ENCODE peak calls at places on chromosomes 7 and 10, in four cellular contexts. T is fibroblast of the aortic adventitia; R is left ventricle myocardium superior; F is activated naive CD4-positive, alpha-beta T cell treated with Interleukin-2 at 50 U/mL for 16 hours. L is an unnamed sample.

GRCh38 chr7:64045301-64046040 is at the start of gene ZNF727:
- DNase-seq in F (no peak), T (no peak), R (peak; percentile 76), L (peak; percentile 91)

GRCh38 chr10:13521021-13521420 is 7.8 kb downstream of the BEND7 start:
- DNase-seq in T (no peak), F (no peak), R (no peak), L (no peak)

GRCh38 chr10:74150151-74151056 is at the start of gene AP3M1:
- DNase-seq in R (peak; percentile 86), F (peak; percentile 82), T (no peak), L (no peak)

GRCh38 chr10:70585555-70586243 is 16.8 kb downstream of the PRF1 start:
- DNase-seq in F (peak; percentile 1), R (no peak), T (no peak), L (no peak)

GRCh38 chr7:43112941-43113621 is 634 bp downstream of the HECW1 start:
- DNase-seq in T (peak; percentile 34), R (peak; percentile 40), F (no peak), L (no peak)

GRCh38 chr7:47546728-47547494 is 35.0 kb downstream of the TNS3 start:
- DNase-seq in T (no peak), R (no peak), F (no peak), L (no peak)

GRCh38 chr7:52410032-52410431 is 625.4 kb upstream of the POM121L12 start:
- DNase-seq in T (no peak), R (no peak), F (no peak), L (no peak)

GRCh38 chr10:110680473-110681020 is 36.4 kb downstream of the RBM20 start:
- DNase-seq in T (no peak), F (no peak), R (peak; percentile 42), L (no peak)

GRCh38 chr10:37520488-37520887 is 336.9 kb downstream of the ZNF248 start:
- DNase-seq in R (no peak), F (no peak), T (no peak), L (no peak)